ENCODE peak calls at places on chromosomes 11 and 22, in nine cellular contexts. One of them, this sample, is unnamed.

GRCh38 chr11:8566613-8567210 is 27.3 kb downstream of the STK33 start:
- DNase-seq in pons: peak; percentile 68
- DNase-seq in ureter: no peak
- DNase-seq in Ammon's horn: peak; percentile 3
- DNase-seq in activated CD4-positive, alpha-beta T cell treated with anti-CD3 and anti-CD28 coated beads, Interleukin-2, amount 10 ng/mL, durations not matched to agents 7 days and 5 days: no peak
- DNase-seq in neural crest cell: no peak
- DNase-seq in body of pancreas: no peak
- DNase-seq in CD8-positive, alpha-beta memory T cell: no peak
- DNase-seq in SK-MEL-5: peak; percentile 75
- DNase-seq in this sample: peak; percentile 48

GRCh38 chr11:26230021-26230420 is 101.9 kb upstream of the ANO3 start:
- DNase-seq in pons: no peak
- DNase-seq in ureter: no peak
- DNase-seq in Ammon's horn: no peak
- DNase-seq in activated CD4-positive, alpha-beta T cell treated with anti-CD3 and anti-CD28 coated beads, Interleukin-2, amount 10 ng/mL, durations not matched to agents 7 days and 5 days: no peak
- DNase-seq in neural crest cell: no peak
- DNase-seq in body of pancreas: no peak
- DNase-seq in CD8-positive, alpha-beta memory T cell: no peak
- DNase-seq in SK-MEL-5: no peak
- DNase-seq in this sample: no peak

GRCh38 chr11:71301046-71301857 is 48.9 kb upstream of the SHANK2 start:
- DNase-seq in pons: no peak
- DNase-seq in ureter: peak; percentile 22
- DNase-seq in Ammon's horn: no peak
- DNase-seq in activated CD4-positive, alpha-beta T cell treated with anti-CD3 and anti-CD28 coated beads, Interleukin-2, amount 10 ng/mL, durations not matched to agents 7 days and 5 days: no peak
- DNase-seq in neural crest cell: no peak
- DNase-seq in body of pancreas: no peak
- DNase-seq in CD8-positive, alpha-beta memory T cell: no peak
- DNase-seq in SK-MEL-5: no peak
- DNase-seq in this sample: no peak

GRCh38 chr11:75437966-75438659 is 5.1 kb upstream of the KLHL35 start:
- DNase-seq in pons: no peak
- DNase-seq in ureter: no peak
- DNase-seq in Ammon's horn: no peak
- DNase-seq in activated CD4-positive, alpha-beta T cell treated with anti-CD3 and anti-CD28 coated beads, Interleukin-2, amount 10 ng/mL, durations not matched to agents 7 days and 5 days: no peak
- DNase-seq in neural crest cell: no peak
- DNase-seq in body of pancreas: no peak
- DNase-seq in CD8-positive, alpha-beta memory T cell: no peak
- DNase-seq in SK-MEL-5: no peak
- DNase-seq in this sample: no peak

GRCh38 chr11:68035266-68035876 is 3.5 kb upstream of the TCIRG1 start:
- DNase-seq in pons: no peak
- DNase-seq in ureter: no peak
- DNase-seq in Ammon's horn: no peak
- DNase-seq in activated CD4-positive, alpha-beta T cell treated with anti-CD3 and anti-CD28 coated beads, Interleukin-2, amount 10 ng/mL, durations not matched to agents 7 days and 5 days: no peak
- DNase-seq in neural crest cell: no peak
- DNase-seq in body of pancreas: no peak
- DNase-seq in CD8-positive, alpha-beta memory T cell: no peak
- DNase-seq in SK-MEL-5: no peak
- DNase-seq in this sample: no peak

GRCh38 chr22:44823396-44823795 is 71.0 kb downstream of the ARHGAP8 start:
- DNase-seq in pons: no peak
- DNase-seq in ureter: no peak
- DNase-seq in Ammon's horn: no peak
- DNase-seq in activated CD4-positive, alpha-beta T cell treated with anti-CD3 and anti-CD28 coated beads, Interleukin-2, amount 10 ng/mL, durations not matched to agents 7 days and 5 days: no peak
- DNase-seq in neural crest cell: no peak
- DNase-seq in body of pancreas: no peak
- DNase-seq in CD8-positive, alpha-beta memory T cell: no peak
- DNase-seq in SK-MEL-5: no peak
- DNase-seq in this sample: no peak

GRCh38 chr11:14499178-14499559 is 442 bp downstream of the COPB1 start:
- DNase-seq in pons: peak; percentile 19
- DNase-seq in ureter: peak; percentile 48
- DNase-seq in Ammon's horn: peak; percentile 31
- DNase-seq in activated CD4-positive, alpha-beta T cell treated with anti-CD3 and anti-CD28 coated beads, Interleukin-2, amount 10 ng/mL, durations not matched to agents 7 days and 5 days: peak; percentile 41
- DNase-seq in neural crest cell: peak; percentile 29
- DNase-seq in body of pancreas: peak; percentile 53
- DNase-seq in CD8-positive, alpha-beta memory T cell: peak; percentile 36
- DNase-seq in SK-MEL-5: no peak
- DNase-seq in this sample: no peak

GRCh38 chr11:14637868-14638409 is 5.7 kb upstream of the PDE3B start:
- DNase-seq in pons: no peak
- DNase-seq in ureter: no peak
- DNase-seq in Ammon's horn: no peak
- DNase-seq in activated CD4-positive, alpha-beta T cell treated with anti-CD3 and anti-CD28 coated beads, Interleukin-2, amount 10 ng/mL, durations not matched to agents 7 days and 5 days: no peak
- DNase-seq in neural crest cell: no peak
- DNase-seq in body of pancreas: no peak
- DNase-seq in CD8-positive, alpha-beta memory T cell: no peak
- DNase-seq in SK-MEL-5: no peak
- DNase-seq in this sample: no peak

GRCh38 chr11:43523632-43524031 is 156.9 kb upstream of the HSD17B12 start:
- DNase-seq in pons: no peak
- DNase-seq in ureter: no peak
- DNase-seq in Ammon's horn: no peak
- DNase-seq in activated CD4-positive, alpha-beta T cell treated with anti-CD3 and anti-CD28 coated beads, Interleukin-2, amount 10 ng/mL, durations not matched to agents 7 days and 5 days: no peak
- DNase-seq in neural crest cell: no peak
- DNase-seq in body of pancreas: no peak
- DNase-seq in CD8-positive, alpha-beta memory T cell: no peak
- DNase-seq in SK-MEL-5: no peak
- DNase-seq in this sample: no peak

GRCh38 chr11:19110290-19110689 is 6.7 kb upstream of the ZDHHC13 start:
- DNase-seq in pons: peak; percentile 61
- DNase-seq in ureter: no peak
- DNase-seq in Ammon's horn: peak; percentile 52
- DNase-seq in activated CD4-positive, alpha-beta T cell treated with anti-CD3 and anti-CD28 coated beads, Interleukin-2, amount 10 ng/mL, durations not matched to agents 7 days and 5 days: no peak
- DNase-seq in neural crest cell: no peak
- DNase-seq in body of pancreas: peak; percentile 81
- DNase-seq in CD8-positive, alpha-beta memory T cell: no peak
- DNase-seq in SK-MEL-5: no peak
- DNase-seq in this sample: no peak

GRCh38 chr11:78338138-78338537 is 79.5 kb downstream of the GAB2 start:
- DNase-seq in pons: peak; percentile 78
- DNase-seq in ureter: no peak
- DNase-seq in Ammon's horn: peak; percentile 70
- DNase-seq in activated CD4-positive, alpha-beta T cell treated with anti-CD3 and anti-CD28 coated beads, Interleukin-2, amount 10 ng/mL, durations not matched to agents 7 days and 5 days: no peak
- DNase-seq in neural crest cell: no peak
- DNase-seq in body of pancreas: no peak
- DNase-seq in CD8-positive, alpha-beta memory T cell: no peak
- DNase-seq in SK-MEL-5: no peak
- DNase-seq in this sample: no peak

GRCh38 chr11:91871791-91872190 is 352.8 kb upstream of the FAT3 start:
- DNase-seq in pons: no peak
- DNase-seq in ureter: no peak
- DNase-seq in Ammon's horn: no peak
- DNase-seq in activated CD4-positive, alpha-beta T cell treated with anti-CD3 and anti-CD28 coated beads, Interleukin-2, amount 10 ng/mL, durations not matched to agents 7 days and 5 days: no peak
- DNase-seq in neural crest cell: no peak
- DNase-seq in body of pancreas: no peak
- DNase-seq in CD8-positive, alpha-beta memory T cell: no peak
- DNase-seq in SK-MEL-5: no peak
- DNase-seq in this sample: no peak

GRCh38 chr11:13638436-13638835 is 30.0 kb upstream of the FAR1 start:
- DNase-seq in pons: no peak
- DNase-seq in ureter: no peak
- DNase-seq in Ammon's horn: no peak
- DNase-seq in activated CD4-positive, alpha-beta T cell treated with anti-CD3 and anti-CD28 coated beads, Interleukin-2, amount 10 ng/mL, durations not matched to agents 7 days and 5 days: no peak
- DNase-seq in neural crest cell: no peak
- DNase-seq in body of pancreas: no peak
- DNase-seq in CD8-positive, alpha-beta memory T cell: no peak
- DNase-seq in SK-MEL-5: no peak
- DNase-seq in this sample: no peak

GRCh38 chr11:134951305-134951700 is 539.3 kb upstream of the B3GAT1 start:
- DNase-seq in pons: no peak
- DNase-seq in ureter: no peak
- DNase-seq in Ammon's horn: peak; percentile 72
- DNase-seq in activated CD4-positive, alpha-beta T cell treated with anti-CD3 and anti-CD28 coated beads, Interleukin-2, amount 10 ng/mL, durations not matched to agents 7 days and 5 days: no peak
- DNase-seq in neural crest cell: no peak
- DNase-seq in body of pancreas: no peak
- DNase-seq in CD8-positive, alpha-beta memory T cell: no peak
- DNase-seq in SK-MEL-5: no peak
- DNase-seq in this sample: no peak

GRCh38 chr11:31806186-31806943 is 4.8 kb downstream of the PAX6 start:
- DNase-seq in pons: no peak
- DNase-seq in ureter: no peak
- DNase-seq in Ammon's horn: no peak
- DNase-seq in activated CD4-positive, alpha-beta T cell treated with anti-CD3 and anti-CD28 coated beads, Interleukin-2, amount 10 ng/mL, durations not matched to agents 7 days and 5 days: no peak
- DNase-seq in neural crest cell: peak; percentile 8
- DNase-seq in body of pancreas: no peak
- DNase-seq in CD8-positive, alpha-beta memory T cell: no peak
- DNase-seq in SK-MEL-5: no peak
- DNase-seq in this sample: peak; percentile 9

GRCh38 chr22:25643232-25644000 is 78.9 kb downstream of the GRK3 start:
- DNase-seq in pons: no peak
- DNase-seq in ureter: no peak
- DNase-seq in Ammon's horn: no peak
- DNase-seq in activated CD4-positive, alpha-beta T cell treated with anti-CD3 and anti-CD28 coated beads, Interleukin-2, amount 10 ng/mL, durations not matched to agents 7 days and 5 days: no peak
- DNase-seq in neural crest cell: no peak
- DNase-seq in body of pancreas: no peak
- DNase-seq in CD8-positive, alpha-beta memory T cell: no peak
- DNase-seq in SK-MEL-5: no peak
- DNase-seq in this sample: no peak

GRCh38 chr11:120432056-120433018 is 79.2 kb upstream of the GRIK4 start:
- DNase-seq in pons: no peak
- DNase-seq in ureter: peak; percentile 63
- DNase-seq in Ammon's horn: peak; percentile 66
- DNase-seq in activated CD4-positive, alpha-beta T cell treated with anti-CD3 and anti-CD28 coated beads, Interleukin-2, amount 10 ng/mL, durations not matched to agents 7 days and 5 days: no peak
- DNase-seq in neural crest cell: no peak
- DNase-seq in body of pancreas: no peak
- DNase-seq in CD8-positive, alpha-beta memory T cell: no peak
- DNase-seq in SK-MEL-5: peak; percentile 72
- DNase-seq in this sample: no peak